ENCODE peak calls at places on chromosomes 2 and 18, in four cellular contexts. One of them, this sample, is unnamed.

GRCh38 chr2:174338626-174339570 is 4.1 kb downstream of the SP9 start:
- DNase-seq in fibroblast of lung: no peak
- DNase-seq in neural progenitor cell: peak; percentile 79
- DNase-seq in H1: no peak
- DNase-seq in this sample: no peak

GRCh38 chr2:11896386-11896785 is 150.0 kb downstream of the LPIN1 start:
- DNase-seq in fibroblast of lung: no peak
- DNase-seq in neural progenitor cell: peak; percentile 74
- DNase-seq in H1: no peak
- DNase-seq in this sample: no peak

GRCh38 chr2:5549061-5549601 is 143.1 kb upstream of the SOX11 start:
- DNase-seq in H1: no peak
- DNase-seq in neural progenitor cell: peak; percentile 60
- DNase-seq in fibroblast of lung: peak; percentile 45
- DNase-seq in this sample: no peak

GRCh38 chr2:2698182-2699116 is 367.4 kb upstream of the MYT1L start:
- DNase-seq in fibroblast of lung: no peak
- DNase-seq in H1: no peak
- DNase-seq in neural progenitor cell: peak; percentile 29
- DNase-seq in this sample: no peak

GRCh38 chr2:36389081-36389480 is 33.5 kb downstream of the CRIM1 start:
- DNase-seq in neural progenitor cell: no peak
- DNase-seq in fibroblast of lung: peak; percentile 54
- DNase-seq in H1: no peak
- DNase-seq in this sample: no peak

GRCh38 chr2:108855194-108855593 is 68.6 kb downstream of the CCDC138 start:
- DNase-seq in fibroblast of lung: peak; percentile 23
- DNase-seq in H1: no peak
- DNase-seq in neural progenitor cell: no peak
- DNase-seq in this sample: no peak

GRCh38 chr2:47301277-47301618 is 101.7 kb upstream of the MSH2 start:
- DNase-seq in H1: no peak
- DNase-seq in fibroblast of lung: no peak
- DNase-seq in neural progenitor cell: no peak
- DNase-seq in this sample: no peak

GRCh38 chr18:63062246-63062645 is 257.3 kb downstream of the BCL2 start:
- DNase-seq in fibroblast of lung: no peak
- DNase-seq in H1: no peak
- DNase-seq in neural progenitor cell: no peak
- DNase-seq in this sample: no peak

GRCh38 chr2:83462881-83463280 is 996.2 kb downstream of the SUCLG1 start:
- DNase-seq in H1: no peak
- DNase-seq in fibroblast of lung: no peak
- DNase-seq in neural progenitor cell: no peak
- DNase-seq in this sample: no peak

GRCh38 chr2:1287427-1287826 is 125.8 kb upstream of the TPO start:
- DNase-seq in H1: no peak
- DNase-seq in fibroblast of lung: no peak
- DNase-seq in neural progenitor cell: no peak
- DNase-seq in this sample: no peak

GRCh38 chr2:42770288-42771131 is 6.6 kb upstream of the OXER1 start:
- DNase-seq in fibroblast of lung: peak; percentile 29
- DNase-seq in neural progenitor cell: peak; percentile 86
- DNase-seq in H1: peak; percentile 72
- DNase-seq in this sample: no peak

GRCh38 chr18:53219853-53220252 is 879.9 kb downstream of the DCC start:
- DNase-seq in H1: no peak
- DNase-seq in fibroblast of lung: no peak
- DNase-seq in neural progenitor cell: no peak
- DNase-seq in this sample: no peak

GRCh38 chr2:72274284-72274869 is 126.7 kb upstream of the CYP26B1 start:
- DNase-seq in neural progenitor cell: no peak
- DNase-seq in fibroblast of lung: no peak
- DNase-seq in H1: no peak
- DNase-seq in this sample: no peak

GRCh38 chr18:58682429-58683069 is 11.3 kb downstream of the MALT1 start:
- DNase-seq in neural progenitor cell: no peak
- DNase-seq in fibroblast of lung: peak; percentile 84
- DNase-seq in H1: no peak
- DNase-seq in this sample: no peak

GRCh38 chr2:26302846-26303245 is 43.1 kb upstream of the SELENOI start:
- DNase-seq in fibroblast of lung: no peak
- DNase-seq in H1: no peak
- DNase-seq in neural progenitor cell: no peak
- DNase-seq in this sample: no peak

GRCh38 chr2:5798083-5798482 is 105.9 kb downstream of the SOX11 start:
- DNase-seq in neural progenitor cell: no peak
- DNase-seq in fibroblast of lung: peak; percentile 13
- DNase-seq in H1: no peak
- DNase-seq in this sample: no peak

GRCh38 chr18:4333043-4333442 is 122.1 kb downstream of the DLGAP1 start:
- DNase-seq in neural progenitor cell: no peak
- DNase-seq in H1: no peak
- DNase-seq in fibroblast of lung: no peak
- DNase-seq in this sample: no peak

GRCh38 chr2:67625178-67625577 is 228.0 kb downstream of the ETAA1 start:
- DNase-seq in neural progenitor cell: no peak
- DNase-seq in fibroblast of lung: peak; percentile 78
- DNase-seq in H1: no peak
- DNase-seq in this sample: no peak

GRCh38 chr2:39411186-39411944 is 25.7 kb downstream of the MAP4K3 start:
- DNase-seq in neural progenitor cell: no peak
- DNase-seq in fibroblast of lung: peak; percentile 88
- DNase-seq in H1: no peak
- DNase-seq in this sample: no peak

GRCh38 chr2:215680605-215681598 is 245.0 kb upstream of the FN1 start:
- DNase-seq in fibroblast of lung: peak; percentile 89
- DNase-seq in neural progenitor cell: no peak
- DNase-seq in H1: no peak
- DNase-seq in this sample: peak; percentile 63

GRCh38 chr2:221478106-221478863 is 93.8 kb downstream of the EPHA4 start:
- DNase-seq in H1: peak; percentile 49
- DNase-seq in neural progenitor cell: no peak
- DNase-seq in fibroblast of lung: no peak
- DNase-seq in this sample: no peak

GRCh38 chr2:61178603-61179545 is 16.9 kb downstream of the C2orf74 start:
- DNase-seq in H1: peak; percentile 38
- DNase-seq in neural progenitor cell: no peak
- DNase-seq in fibroblast of lung: no peak
- DNase-seq in this sample: peak; percentile 35

GRCh38 chr18:68316636-68317035 is 398.3 kb downstream of the TMX3 start:
- DNase-seq in fibroblast of lung: peak; percentile 38
- DNase-seq in H1: no peak
- DNase-seq in neural progenitor cell: no peak
- DNase-seq in this sample: no peak

GRCh38 chr2:240165638-240166037 is 25.2 kb upstream of the OTOS start:
- DNase-seq in fibroblast of lung: no peak
- DNase-seq in H1: no peak
- DNase-seq in neural progenitor cell: no peak
- DNase-seq in this sample: no peak

GRCh38 chr2:45184606-45185005 is 175.4 kb upstream of the SIX2 start:
- DNase-seq in fibroblast of lung: peak; percentile 51
- DNase-seq in H1: no peak
- DNase-seq in neural progenitor cell: no peak
- DNase-seq in this sample: no peak

GRCh38 chr2:62197609-62198236 is 1.8 kb downstream of the B3GNT2 start:
- DNase-seq in H1: peak; percentile 62
- DNase-seq in neural progenitor cell: peak; percentile 92
- DNase-seq in fibroblast of lung: no peak
- DNase-seq in this sample: no peak

GRCh38 chr2:47257837-47258436 is 102.8 kb upstream of the STPG4 start:
- DNase-seq in H1: no peak
- DNase-seq in neural progenitor cell: no peak
- DNase-seq in fibroblast of lung: no peak
- DNase-seq in this sample: no peak

GRCh38 chr2:14517731-14518130 is 114.8 kb upstream of the LRATD1 start:
- DNase-seq in neural progenitor cell: no peak
- DNase-seq in H1: no peak
- DNase-seq in fibroblast of lung: no peak
- DNase-seq in this sample: no peak

GRCh38 chr18:10365021-10365420 is 89.4 kb upstream of the APCDD1 start:
- DNase-seq in H1: no peak
- DNase-seq in neural progenitor cell: no peak
- DNase-seq in fibroblast of lung: no peak
- DNase-seq in this sample: no peak

GRCh38 chr2:172234716-172235661 is 132.3 kb upstream of the DLX2 start:
- DNase-seq in fibroblast of lung: no peak
- DNase-seq in H1: peak; percentile 79
- DNase-seq in neural progenitor cell: peak; percentile 75
- DNase-seq in this sample: peak; percentile 75

GRCh38 chr2:46964835-46965560 is 49.4 kb upstream of the MCFD2 start:
- DNase-seq in neural progenitor cell: no peak
- DNase-seq in fibroblast of lung: peak; percentile 8
- DNase-seq in H1: no peak
- DNase-seq in this sample: no peak

GRCh38 chr2:233449071-233449901 is 95.0 kb downstream of the DGKD start:
- DNase-seq in H1: peak; percentile 85
- DNase-seq in fibroblast of lung: peak; percentile 51
- DNase-seq in neural progenitor cell: peak; percentile 79
- DNase-seq in this sample: no peak

GRCh38 chr18:74457743-74458465 is 796 bp upstream of the DIPK1C start:
- DNase-seq in neural progenitor cell: peak; percentile 29
- DNase-seq in H1: no peak
- DNase-seq in fibroblast of lung: no peak
- DNase-seq in this sample: no peak
- TF ChIP-seq EZH2 in neural progenitor cell: no peak
- TF ChIP-seq EZH2 in H1: no peak
- TF ChIP-seq EZH2 in fibroblast of lung: peak; percentile 36
- TF ChIP-seq EZH2 in this sample: no peak

DNA sequence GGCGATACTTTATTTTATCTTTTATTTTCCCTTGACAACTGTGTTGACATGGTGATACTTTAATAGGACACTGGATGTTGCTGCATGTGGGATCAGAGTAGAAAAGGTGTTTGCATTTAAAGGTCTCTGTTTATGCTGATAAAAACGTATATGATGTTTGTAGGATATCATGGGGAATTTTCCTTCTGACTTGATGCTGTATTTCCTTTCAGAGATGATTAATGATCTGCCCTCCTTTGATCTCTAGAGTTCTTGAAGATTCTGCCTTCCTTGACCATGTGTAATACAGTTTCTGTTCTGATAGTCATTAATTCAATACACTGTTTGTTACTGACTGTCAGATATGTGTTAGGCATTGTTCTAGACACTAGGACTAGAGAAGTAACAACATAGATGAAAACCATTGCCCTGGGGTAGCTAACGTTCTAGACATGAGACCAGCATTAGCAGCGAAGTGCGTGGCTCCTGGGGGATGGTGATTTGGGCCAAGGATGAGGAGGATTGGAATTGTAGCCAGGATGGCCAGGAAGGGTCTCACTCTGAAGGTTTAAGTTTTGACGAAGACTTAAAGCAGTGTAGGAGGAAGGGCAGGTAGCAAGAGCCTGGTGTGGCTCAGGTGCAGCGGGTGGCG is 2.8 kb downstream of the ATG4B start:
- DNase-seq in neural progenitor cell: no peak
- DNase-seq in H1: no peak
- DNase-seq in fibroblast of lung: no peak
- DNase-seq in this sample: no peak
- H3K9ac ChIP-seq in neural progenitor cell: no peak overlapping the region
- H3K9ac ChIP-seq in H1: no peak overlapping the region
- H3K9ac ChIP-seq in fibroblast of lung: no peak overlapping the region
- H3K9ac ChIP-seq in this sample: no peak overlapping the region

GRCh38 chr2:55283083-55283482 is 14.1 kb upstream of the MTIF2 start:
- DNase-seq in fibroblast of lung: no peak
- DNase-seq in neural progenitor cell: no peak
- DNase-seq in H1: no peak
- DNase-seq in this sample: no peak
- H3K4me3 ChIP-seq in fibroblast of lung: no peak overlapping the region
- H3K4me3 ChIP-seq in neural progenitor cell: no peak overlapping the region
- H3K4me3 ChIP-seq in H1: peak overlapping the region; percentile 41
- H3K4me3 ChIP-seq in this sample: peak overlapping the region; percentile 84

GRCh38 chr2:10721344-10722251 is at the start of gene ATP6V1C2:
- DNase-seq in fibroblast of lung: no peak
- DNase-seq in H1: peak; percentile 78
- DNase-seq in neural progenitor cell: peak; percentile 91
- DNase-seq in this sample: no peak
- TF ChIP-seq EZH2 in fibroblast of lung: peak; percentile 95
- TF ChIP-seq EZH2 in H1: peak; percentile 69
- TF ChIP-seq EZH2 in neural progenitor cell: peak; percentile 76
- TF ChIP-seq EZH2 in this sample: no peak

DNA sequence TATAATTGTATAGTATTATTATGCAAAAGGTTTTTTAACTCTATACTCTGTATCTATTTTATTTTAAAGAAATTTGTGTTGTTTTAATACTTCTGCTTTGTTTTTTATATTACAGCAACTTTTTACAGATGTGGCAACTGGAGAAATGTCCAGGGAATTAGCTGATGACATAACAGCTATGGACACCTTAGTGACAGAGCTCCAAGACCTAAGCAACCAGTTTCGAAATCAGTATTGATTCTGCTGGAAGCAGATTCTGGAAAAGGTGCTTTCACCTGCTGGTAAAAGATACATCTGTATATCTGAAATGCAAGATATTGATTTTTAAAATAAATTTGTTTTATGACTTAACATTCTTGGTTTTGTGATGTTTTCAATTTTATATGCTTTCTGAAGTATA is 126.1 kb upstream of the LTBP1 start:
- DNase-seq in H1: no peak
- DNase-seq in neural progenitor cell: no peak
- DNase-seq in fibroblast of lung: no peak
- DNase-seq in this sample: no peak
- H3K9ac ChIP-seq in H1: no peak overlapping the region
- H3K9ac ChIP-seq in neural progenitor cell: no peak overlapping the region
- H3K9ac ChIP-seq in fibroblast of lung: no peak overlapping the region
- H3K9ac ChIP-seq in this sample: no peak overlapping the region

DNA sequence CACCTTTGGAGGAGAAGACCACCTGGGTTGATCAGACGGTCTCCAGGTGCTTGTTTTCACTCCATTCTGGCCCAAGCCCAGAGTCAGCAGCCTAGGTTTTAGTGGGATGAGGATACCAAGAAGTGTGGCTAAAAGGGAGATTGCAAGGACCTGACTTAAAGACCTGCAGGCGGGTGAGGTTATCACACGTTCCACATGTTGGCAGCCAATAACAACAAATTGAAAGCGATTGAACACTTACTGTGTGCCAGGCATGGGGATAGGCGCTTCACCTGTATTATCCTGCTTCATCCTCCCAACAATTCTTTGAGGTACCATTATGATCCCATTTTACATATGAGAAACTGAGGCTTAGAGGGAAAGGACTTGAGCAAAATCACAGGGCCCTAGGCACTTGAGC is 5.0 kb downstream of the ARL4C start:
- DNase-seq in neural progenitor cell: no peak
- DNase-seq in H1: no peak
- DNase-seq in fibroblast of lung: no peak
- DNase-seq in this sample: no peak
- H3K4me3 ChIP-seq in neural progenitor cell: peak overlapping the region; percentile 97
- H3K4me3 ChIP-seq in H1: no peak overlapping the region
- H3K4me3 ChIP-seq in fibroblast of lung: no peak overlapping the region
- H3K4me3 ChIP-seq in this sample: peak overlapping the region; percentile 93

DNA sequence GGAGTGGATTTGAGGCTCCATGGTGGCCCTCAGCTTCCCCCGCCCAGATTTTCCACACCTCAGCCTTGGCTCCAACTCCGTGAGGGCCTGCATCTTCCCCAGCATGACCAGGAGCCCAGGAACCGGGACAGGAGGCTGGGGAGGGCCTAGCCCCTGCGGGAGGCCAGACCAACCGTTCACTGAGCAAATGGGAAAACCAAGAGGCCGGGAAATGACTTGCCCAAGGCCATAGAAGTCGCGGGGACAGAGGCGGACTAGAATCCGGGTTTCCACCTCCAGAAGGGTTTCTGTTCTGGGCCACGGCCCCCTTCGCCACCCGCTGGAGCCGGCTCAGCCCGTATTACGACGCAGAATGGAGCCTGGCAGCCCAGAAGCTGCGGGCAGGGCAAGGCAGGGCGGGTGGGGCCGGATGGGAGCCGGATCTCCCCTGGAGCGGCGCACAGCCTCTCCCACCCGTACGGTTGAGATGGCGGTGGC is 7.9 kb upstream of the CRYBA2 start:
- DNase-seq in neural progenitor cell: no peak
- DNase-seq in H1: no peak
- DNase-seq in fibroblast of lung: no peak
- DNase-seq in this sample: no peak
- TF ChIP-seq EZH2 in neural progenitor cell: peak; percentile 84
- TF ChIP-seq EZH2 in H1: peak; percentile 89
- TF ChIP-seq EZH2 in fibroblast of lung: peak; percentile 91
- TF ChIP-seq EZH2 in this sample: no peak